ENCODE peak calls at places on chromosomes 7 and 10, in four cellular contexts. N, G, Y and B are unnamed samples.

GRCh38 chr10:70475661-70476060 is 2.9 kb upstream of the PALD1 start:
- DNase-seq in N (no peak), G (no peak), Y (no peak), B (no peak)

GRCh38 chr7:97845622-97846203 is 26.5 kb downstream of the ASNS start:
- DNase-seq in N (no peak), G (no peak), Y (peak; percentile 35), B (no peak)

GRCh38 chr7:81594767-81595166 is 175.1 kb downstream of the HGF start:
- DNase-seq in N (no peak), G (peak; percentile 46), Y (no peak), B (no peak)

GRCh38 chr10:23158370-23158769 is 33.7 kb upstream of the PTF1A start:
- DNase-seq in N (no peak), G (no peak), Y (peak; percentile 80), B (peak; percentile 47)

GRCh38 chr10:43160067-43160918 is 22.0 kb downstream of the CSGALNACT2 start:
- DNase-seq in N (no peak), G (no peak), Y (no peak), B (no peak)

GRCh38 chr7:6651866-6652445 is 14.8 kb downstream of the ZNF316 start:
- DNase-seq in N (no peak), G (no peak), Y (no peak), B (no peak)

GRCh38 chr10:24822557-24822956 is 98.9 kb upstream of the ARHGAP21 start:
- DNase-seq in N (no peak), G (no peak), Y (no peak), B (no peak)

GRCh38 chr10:43854042-43854441 is 205.4 kb upstream of the ZNF32 start:
- DNase-seq in N (no peak), G (no peak), Y (peak; percentile 30), B (no peak)

GRCh38 chr7:40437498-40437897 is 302.7 kb downstream of the SUGCT start:
- DNase-seq in N (no peak), G (no peak), Y (peak; percentile 38), B (no peak)

GRCh38 chr10:101021239-101021638 is 9.7 kb downstream of the PDZD7 start:
- DNase-seq in N (no peak), G (no peak), Y (no peak), B (no peak)

GRCh38 chr10:69791812-69792211 is 9.9 kb upstream of the COL13A1 start:
- DNase-seq in N (no peak), G (no peak), Y (no peak), B (no peak)

GRCh38 chr7:115227473-115228235 is 305.8 kb downstream of the MDFIC start:
- DNase-seq in N (no peak), G (no peak), Y (no peak), B (no peak)

GRCh38 chr10:11727563-11727962 is 14.6 kb upstream of the ECHDC3 start:
- DNase-seq in N (no peak), G (no peak), Y (no peak), B (no peak)

GRCh38 chr10:6844251-6844650 is 264.2 kb upstream of the PRKCQ start:
- DNase-seq in N (no peak), G (no peak), Y (no peak), B (no peak)

GRCh38 chr10:6841746-6842145 is 261.7 kb upstream of the PRKCQ start:
- DNase-seq in N (no peak), G (no peak), Y (no peak), B (no peak)

GRCh38 chr10:6842722-6843121 is 262.6 kb upstream of the PRKCQ start:
- DNase-seq in N (no peak), G (no peak), Y (no peak), B (no peak)

GRCh38 chr10:6840766-6841165 is 260.7 kb upstream of the PRKCQ start:
- DNase-seq in N (no peak), G (no peak), Y (no peak), B (no peak)

GRCh38 chr10:6843477-6843876 is 263.4 kb upstream of the PRKCQ start:
- DNase-seq in N (no peak), G (no peak), Y (no peak), B (no peak)
- TF ChIP-seq CTCF in N (peak; percentile 8), G (no peak), Y (no peak), B (no peak)

DNA sequence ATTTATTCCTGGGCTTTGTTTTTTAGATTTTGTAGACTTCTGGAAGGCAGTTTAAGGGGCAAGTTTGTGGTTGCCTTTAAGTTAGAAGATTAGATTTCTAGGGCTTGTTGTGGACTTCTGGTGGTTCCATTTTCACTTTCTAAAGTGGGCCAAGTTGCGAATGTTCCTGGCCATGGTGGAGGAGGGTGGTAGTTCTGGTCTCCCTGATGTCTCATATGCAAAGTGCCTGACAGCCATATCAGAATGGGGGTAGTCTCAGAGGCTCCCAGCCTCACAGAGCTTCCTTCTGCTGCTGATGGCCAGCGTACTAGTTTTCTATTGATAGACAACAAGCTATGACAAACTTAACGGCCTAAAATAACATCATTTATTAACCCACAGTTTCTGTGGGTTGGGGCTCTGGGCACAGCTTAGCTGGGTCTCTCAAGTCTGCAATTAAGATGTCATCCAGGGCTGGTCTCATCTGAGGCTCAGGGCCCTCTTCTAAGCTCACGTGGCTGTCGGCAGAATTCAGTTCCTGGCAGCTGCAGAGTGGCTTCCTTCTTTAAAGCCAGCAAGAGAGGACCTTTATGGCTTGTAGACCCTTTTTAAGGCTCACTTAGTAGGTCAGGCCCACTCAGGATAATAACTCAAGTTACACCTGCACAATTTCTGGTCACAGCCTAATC is 44.8 kb downstream of the BMPER start:
- DNase-seq in N (no peak), G (no peak), Y (no peak), B (no peak)
- H3K4me1 ChIP-seq in N (no peaks in the 10 kb centered on the region), G (no peaks in the 10 kb centered on the region), Y (peaks cover 6% of the 10 kb centered on the region), B (no peaks in the 10 kb centered on the region)

GRCh38 chr7:158999496-158999895 is 143.1 kb downstream of the DYNC2I1 start:
- DNase-seq in N (no peak), G (no peak), Y (no peak), B (no peak)

GRCh38 chr7:159004411-159004810 is 140.3 kb downstream of the VIPR2 start:
- DNase-seq in N (no peak), G (no peak), Y (no peak), B (no peak)

GRCh38 chr7:159001811-159002210 is 142.9 kb downstream of the VIPR2 start:
- DNase-seq in N (no peak), G (no peak), Y (no peak), B (no peak)

GRCh38 chr7:159000070-159000469 is 143.7 kb downstream of the DYNC2I1 start:
- DNase-seq in N (no peak), G (no peak), Y (no peak), B (no peak)

DNA sequence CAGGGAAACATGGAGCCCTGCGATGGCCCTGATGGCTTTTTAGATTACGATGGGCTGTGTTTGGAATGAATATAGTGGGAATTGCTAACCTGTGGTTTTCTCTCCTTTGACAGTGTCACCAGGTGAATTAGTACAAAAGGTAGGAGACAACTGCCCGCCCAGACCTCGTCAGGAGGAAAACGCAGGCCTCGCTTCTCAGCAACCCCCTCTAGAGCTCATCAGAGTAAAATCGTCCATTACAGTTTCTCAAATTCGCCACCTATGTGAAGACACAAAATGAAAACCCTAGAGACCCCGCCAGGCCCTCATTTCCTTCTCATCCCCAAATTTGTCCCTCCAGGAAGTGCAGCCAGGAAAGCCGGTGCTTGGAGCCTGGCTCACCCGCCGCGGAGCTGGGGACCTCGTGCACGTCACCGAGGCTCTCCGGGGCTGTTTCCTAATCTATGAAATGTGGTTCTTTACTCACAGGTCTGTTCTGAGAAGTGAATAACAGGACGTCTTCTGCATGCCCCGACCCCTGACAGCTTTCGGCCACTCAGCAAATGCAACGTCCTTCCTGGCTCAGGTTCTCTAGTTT is 143.7 kb downstream of the VIPR2 start:
- DNase-seq in N (no peak), G (no peak), Y (no peak), B (no peak)
- TF ChIP-seq CTCF in N (no peak), G (no peak), Y (no peak), B (no peak)

DNA sequence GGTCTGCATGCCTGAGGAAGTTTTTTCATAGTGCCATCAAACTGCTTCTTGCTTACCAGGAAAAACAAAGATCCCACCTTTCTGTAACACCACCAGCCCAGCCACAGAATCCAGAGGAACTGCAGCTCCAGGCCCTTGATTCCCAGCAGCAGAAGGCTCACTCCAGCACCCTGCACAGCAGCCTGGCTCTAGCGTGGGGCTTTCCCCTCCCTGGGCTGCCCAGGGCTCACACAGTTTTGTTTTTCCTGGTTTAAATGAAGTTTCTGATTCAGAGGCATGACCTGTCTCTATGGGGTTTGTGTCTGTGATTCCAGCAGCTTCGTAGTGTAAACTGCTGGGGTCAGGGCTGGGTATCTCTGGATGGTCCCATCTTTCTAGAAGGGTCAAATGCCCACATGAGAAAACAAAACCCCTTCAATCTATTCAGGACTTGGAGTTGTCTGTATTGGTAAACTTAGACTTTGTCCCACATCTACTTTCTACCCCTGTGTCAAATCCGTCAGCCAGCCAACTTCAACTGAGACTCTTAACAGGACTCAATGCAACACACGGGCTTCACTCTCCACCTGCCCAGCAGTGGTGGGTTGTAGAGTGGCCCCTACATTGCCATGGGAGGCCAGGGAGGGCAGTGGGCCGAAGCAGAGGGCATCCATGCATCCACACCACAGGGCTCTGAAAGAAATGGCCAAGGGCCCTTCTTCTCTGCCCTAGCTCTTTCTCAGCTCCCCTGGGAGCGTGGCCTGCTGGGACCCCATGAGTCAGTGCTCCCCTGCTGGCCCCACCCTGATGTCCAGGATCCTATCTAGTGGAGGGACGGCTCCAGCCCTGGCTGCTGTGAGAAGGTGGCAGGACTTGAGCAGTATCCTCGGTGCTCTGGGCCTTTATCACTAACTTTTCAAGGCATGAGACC is 73.5 kb downstream of the ATXN7L1 start:
- DNase-seq in N (no peak), G (no peak), Y (peak; percentile 23), B (no peak)
- H3K4me1 ChIP-seq in N (peaks cover 15% of the 10 kb centered on the region), G (no peaks in the 10 kb centered on the region), Y (peaks cover 12% of the 10 kb centered on the region), B (peaks cover 4% of the 10 kb centered on the region)

GRCh38 chr7:141272417-141272816 is 198.6 kb downstream of the TMEM178B start:
- DNase-seq in N (no peak), G (no peak), Y (no peak), B (no peak)

GRCh38 chr7:141276031-141276430 is 202.2 kb downstream of the TMEM178B start:
- DNase-seq in N (no peak), G (no peak), Y (no peak), B (no peak)

GRCh38 chr7:141271451-141271850 is 197.6 kb downstream of the TMEM178B start:
- DNase-seq in N (no peak), G (no peak), Y (no peak), B (no peak)

GRCh38 chr7:141280100-141280499 is 206.2 kb downstream of the TMEM178B start:
- DNase-seq in N (no peak), G (no peak), Y (no peak), B (no peak)

DNA sequence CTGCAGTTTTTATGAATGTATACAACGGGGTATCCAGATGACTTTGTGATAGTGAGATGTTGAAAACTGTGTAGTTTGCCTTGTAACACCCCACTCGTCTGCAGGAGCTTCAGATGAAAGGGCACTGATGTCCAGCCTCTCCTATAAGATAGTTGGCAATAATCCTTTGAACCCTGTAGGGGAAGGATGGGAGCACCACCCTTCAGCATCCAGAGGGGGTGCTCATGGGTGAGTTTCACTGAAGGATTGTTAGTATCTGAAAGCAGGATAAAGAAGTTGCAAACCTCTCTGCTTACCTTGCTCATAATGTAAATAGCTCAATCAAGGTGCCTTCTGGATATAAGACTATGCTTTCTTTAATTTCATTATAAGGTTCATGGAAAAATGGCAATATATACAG is 201.5 kb downstream of the TMEM178B start:
- DNase-seq in N (no peak), G (no peak), Y (no peak), B (no peak)
- TF ChIP-seq CTCF in N (no peak), G (no peak), Y (no peak), B (no peak)

GRCh38 chr7:25240340-25240739 is 12.1 kb upstream of the NPVF start:
- DNase-seq in N (no peak), G (no peak), Y (no peak), B (peak; percentile 69)

GRCh38 chr7:25244193-25244592 is 15.9 kb upstream of the NPVF start:
- DNase-seq in N (no peak), G (no peak), Y (no peak), B (no peak)

GRCh38 chr7:25240896-25241295 is 12.6 kb upstream of the NPVF start:
- DNase-seq in N (no peak), G (no peak), Y (no peak), B (no peak)

GRCh38 chr7:25239888-25240287 is 11.6 kb upstream of the NPVF start:
- DNase-seq in N (no peak), G (no peak), Y (no peak), B (no peak)

GRCh38 chr7:25242678-25243077 is 14.4 kb upstream of the NPVF start:
- DNase-seq in N (no peak), G (no peak), Y (no peak), B (no peak)
- H3K4me1 ChIP-seq in N (no peaks in the 10 kb centered on the region), G (no peaks in the 10 kb centered on the region), Y (no peaks in the 10 kb centered on the region), B (peaks cover 17% of the 10 kb centered on the region)